ENCODE peak calls at places on chromosomes 11 and 22, in seven cellular contexts. H is GM23338; Q is A673; G is ovary; Z is CD8-positive, alpha-beta T cell; X is HCT116; I is hepatocyte. F is an unnamed sample.

GRCh38 chr22:26169312-26170111 is at the start of gene SEZ6L:
- DNase-seq in H (peak; percentile 79), Q (no peak), G (peak; percentile 28), Z (no peak), X (no peak), I (peak; percentile 22), F (peak; percentile 18)

GRCh38 chr22:49216579-49216978 is 611.1 kb downstream of the BRD1 start:
- DNase-seq in H (no peak), Q (no peak), G (no peak), Z (no peak), X (no peak), I (no peak), F (no peak)

GRCh38 chr22:30351226-30351625 is 5.5 kb downstream of the SF3A1 start:
- DNase-seq in H (no peak), Q (no peak), G (no peak), Z (no peak), X (no peak), I (no peak), F (no peak)

GRCh38 chr22:35997438-35997837 is 31.2 kb downstream of the RBFOX2 start:
- DNase-seq in H (no peak), Q (no peak), G (no peak), Z (no peak), X (no peak), I (peak; percentile 24), F (no peak)

GRCh38 chr11:125941241-125941605 is 4.6 kb upstream of the VSIG10L2 start:
- DNase-seq in H (no peak), Q (no peak), G (no peak), Z (no peak), X (no peak), I (no peak), F (no peak)

GRCh38 chr11:64007160-64007628 is 21.0 kb downstream of the OTUB1 start:
- DNase-seq in H (peak; percentile 72), Q (peak; percentile 52), G (no peak), Z (no peak), X (no peak), I (peak; percentile 52), F (no peak)

GRCh38 chr22:38247713-38248112 is 25.1 kb downstream of the TMEM184B start:
- DNase-seq in H (no peak), Q (no peak), G (no peak), Z (no peak), X (no peak), I (no peak), F (no peak)

GRCh38 chr11:2704896-2705606 is 5.3 kb upstream of the KCNQ1OT1 start:
- DNase-seq in H (no peak), Q (no peak), G (no peak), Z (no peak), X (no peak), I (no peak), F (peak; percentile 16)

GRCh38 chr11:31802990-31803812 is 7.9 kb downstream of the PAX6 start:
- DNase-seq in H (peak; percentile 67), Q (no peak), G (no peak), Z (no peak), X (no peak), I (no peak), F (no peak)

GRCh38 chr11:70912226-70912840 is 340.0 kb downstream of the SHANK2 start:
- DNase-seq in H (no peak), Q (no peak), G (no peak), Z (no peak), X (no peak), I (no peak), F (no peak)

GRCh38 chr11:68780829-68781228 is 29.5 kb upstream of the TESMIN start:
- DNase-seq in H (peak; percentile 82), Q (peak; percentile 53), G (no peak), Z (no peak), X (peak; percentile 4), I (peak; percentile 40), F (no peak)

GRCh38 chr11:73758451-73758850 is 2.4 kb downstream of the RAB6A start:
- DNase-seq in H (no peak), Q (no peak), G (no peak), Z (no peak), X (no peak), I (no peak), F (no peak)

GRCh38 chr11:119284344-119285157 is 32.4 kb downstream of the MCAM start:
- DNase-seq in H (peak; percentile 58), Q (peak; percentile 54), G (no peak), Z (no peak), X (peak; percentile 32), I (peak; percentile 28), F (no peak)

GRCh38 chr11:93000511-93001476 is 31.3 kb downstream of the MTNR1B start:
- DNase-seq in H (no peak), Q (no peak), G (no peak), Z (no peak), X (peak; percentile 87), I (no peak), F (no peak)

GRCh38 chr11:76724162-76724768 is 53.7 kb upstream of the LRRC32 start:
- DNase-seq in H (peak; percentile 66), Q (peak; percentile 35), G (no peak), Z (no peak), X (no peak), I (no peak), F (no peak)

GRCh38 chr11:70034740-70035365 is 43.3 kb upstream of the ANO1 start:
- DNase-seq in H (no peak), Q (no peak), G (no peak), Z (no peak), X (no peak), I (no peak), F (no peak)

GRCh38 chr11:70616938-70617674 is 218.8 kb downstream of the CTTN start:
- DNase-seq in H (no peak), Q (no peak), G (no peak), Z (no peak), X (no peak), I (no peak), F (no peak)

GRCh38 chr22:41927813-41928212 is 1.2 kb upstream of the TNFRSF13C start:
- DNase-seq in H (no peak), Q (no peak), G (no peak), Z (no peak), X (no peak), I (no peak), F (no peak)

GRCh38 chr11:106668147-106668546 is 350.1 kb downstream of the GUCY1A2 start:
- DNase-seq in H (no peak), Q (no peak), G (no peak), Z (no peak), X (no peak), I (no peak), F (no peak)

GRCh38 chr22:23820748-23821211 is 18.0 kb downstream of the DERL3 start:
- DNase-seq in H (no peak), Q (no peak), G (no peak), Z (no peak), X (no peak), I (no peak), F (no peak)
- H3K36me3 ChIP-seq in H (peaks cover 42% of the 10 kb centered on the region), Q (peaks cover 62% of the 10 kb centered on the region), G (no peaks in the 10 kb centered on the region), Z (peaks cover 65% of the 10 kb centered on the region), X (peaks cover 18% of the 10 kb centered on the region), I (no peaks in the 10 kb centered on the region), F (peaks cover 99% of the 10 kb centered on the region)

DNA sequence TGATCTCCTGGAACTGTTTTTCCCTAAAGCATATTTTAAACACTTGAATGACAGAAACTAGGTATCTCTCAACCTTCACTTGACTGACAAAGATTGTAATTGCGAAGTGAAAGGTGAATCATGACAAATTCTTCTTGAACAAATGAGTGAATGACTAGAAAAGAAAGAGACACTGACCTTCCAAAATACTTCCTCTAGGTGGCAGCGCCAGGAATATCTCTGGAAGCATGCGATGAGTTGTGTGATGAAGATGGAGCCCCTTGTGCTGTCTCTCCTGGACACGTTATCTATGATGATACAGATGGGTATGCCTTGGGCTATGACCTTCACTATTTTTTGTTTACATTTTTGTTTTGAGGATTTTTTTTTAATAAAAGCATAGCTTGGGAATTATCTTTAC is 7.0 kb upstream of the CASP12 start:
- DNase-seq in H (peak; percentile 63), Q (peak; percentile 39), G (no peak), Z (no peak), X (peak; percentile 4), I (no peak), F (no peak)
- TF ChIP-seq CTCF in H (peak; percentile 58), Q (peak; percentile 62), G (no peak), Z (no peak), X (peak; percentile 8), I (peak; percentile 13), F (no peak)

GRCh38 chr22:39365406-39365782 is 15.6 kb downstream of the SYNGR1 start:
- DNase-seq in H (no peak), Q (no peak), G (no peak), Z (no peak), X (no peak), I (no peak), F (no peak)

GRCh38 chr22:39362932-39363331 is 13.1 kb downstream of the SYNGR1 start:
- DNase-seq in H (no peak), Q (no peak), G (no peak), Z (no peak), X (no peak), I (no peak), F (no peak)

GRCh38 chr22:39367040-39367439 is 17.2 kb downstream of the SYNGR1 start:
- DNase-seq in H (no peak), Q (no peak), G (no peak), Z (no peak), X (no peak), I (no peak), F (no peak)

GRCh38 chr22:39363751-39364484 is 14.1 kb downstream of the SYNGR1 start:
- DNase-seq in H (no peak), Q (no peak), G (peak; percentile 50), Z (no peak), X (no peak), I (no peak), F (no peak)

DNA sequence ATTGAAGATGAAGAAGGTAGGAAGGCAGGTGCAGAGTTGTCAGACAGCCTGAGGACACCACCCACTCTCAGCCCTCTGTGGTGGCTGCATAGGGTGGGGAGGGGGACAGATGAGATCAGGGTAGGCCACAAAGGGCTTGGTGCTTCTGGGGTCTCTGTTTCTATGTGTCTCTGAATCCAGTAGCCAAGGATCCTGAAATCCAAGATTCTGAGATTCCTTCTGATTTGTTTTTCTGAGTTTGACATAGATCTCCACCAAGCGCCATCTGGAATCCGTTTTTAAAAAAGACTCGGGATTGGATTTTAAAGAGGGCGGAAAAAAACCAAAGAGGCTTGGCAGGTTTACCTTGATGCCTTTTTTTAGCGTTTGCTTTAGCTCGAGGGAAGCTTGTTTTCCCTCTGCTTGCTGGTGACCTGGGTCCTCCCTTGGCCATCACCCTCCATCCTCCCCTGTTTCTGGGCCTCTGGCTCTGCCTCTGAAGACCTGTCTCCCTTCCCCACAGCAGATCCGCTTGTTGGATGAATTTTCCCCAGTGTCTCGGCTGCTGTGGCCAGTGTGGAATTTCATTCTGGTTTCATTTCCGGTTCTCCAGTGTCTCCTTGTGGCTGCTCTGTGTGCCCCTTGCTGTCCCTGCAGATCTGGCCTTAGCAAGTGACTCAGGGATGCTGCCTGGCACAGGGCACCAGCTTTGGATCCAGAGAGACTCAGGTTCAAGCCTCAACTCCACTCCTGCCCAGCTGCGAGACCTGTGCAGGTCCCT is 15.0 kb downstream of the SYNGR1 start:
- DNase-seq in H (no peak), Q (no peak), G (no peak), Z (no peak), X (no peak), I (no peak), F (no peak)
- H3K4me1 ChIP-seq in H (peaks cover 31% of the 10 kb centered on the region), Q (peaks cover 16% of the 10 kb centered on the region), G (peaks cover 14% of the 10 kb centered on the region), Z (no peaks in the 10 kb centered on the region), X (peaks cover 36% of the 10 kb centered on the region), I (peaks cover 34% of the 10 kb centered on the region), F (peaks cover 8% of the 10 kb centered on the region)

DNA sequence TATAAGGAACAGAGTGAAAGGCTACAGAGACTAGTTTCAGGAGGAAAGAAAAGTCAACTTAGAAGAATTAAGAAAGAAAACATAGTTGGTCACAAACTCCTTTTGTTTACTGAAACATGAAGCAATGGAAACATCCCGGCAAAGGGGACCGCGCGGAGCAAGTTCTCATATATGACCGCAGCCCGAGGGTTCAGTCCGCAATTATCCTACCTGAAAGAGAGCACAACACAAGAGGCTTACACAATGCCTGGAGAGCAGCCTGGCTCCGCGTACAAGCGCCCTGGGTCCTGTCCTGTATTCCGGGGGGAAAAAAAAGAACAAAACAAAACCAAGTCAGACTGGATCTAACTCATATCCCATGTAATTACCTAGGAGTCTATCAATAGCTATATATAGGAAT is 12.3 kb downstream of the RBM4B start:
- DNase-seq in H (no peak), Q (no peak), G (no peak), Z (no peak), X (no peak), I (no peak), F (no peak)
- H3K36me3 ChIP-seq in H (peaks cover 34% of the 10 kb centered on the region), Q (peaks cover 64% of the 10 kb centered on the region), G (no peaks in the 10 kb centered on the region), Z (peaks cover 23% of the 10 kb centered on the region), X (peaks cover 35% of the 10 kb centered on the region), I (no peaks in the 10 kb centered on the region), F (peaks cover 84% of the 10 kb centered on the region)

F was measured in psoas muscle.